ENCODE peak calls at places on chromosomes 4 and X, in nine cellular contexts. D is colonic mucosa; Y is GM10248; E is retina; C is adipocyte; P is cardiac muscle cell; O is HT1080; B is activated CD4-positive, CD25-positive, alpha-beta regulatory T cell treated with anti-CD3 and anti-CD28 coated beads, Interleukin-2, amount 50 U/mL, for 72 hours; R is esophagus squamous epithelium. V is an unnamed sample.

GRCh38 chr4:6085028-6085942 is 67.1 kb upstream of the C4orf50 start:
- DNase-seq in B (no peak), Y (no peak), O (no peak), E (no peak), D (no peak), R (no peak), C (no peak), P (no peak), V (no peak)

GRCh38 chrX:46572295-46572936 is 1.1 kb upstream of the CHST7 start:
- DNase-seq in Y (peak; percentile 40), D (no peak), R (no peak), C (no peak), E (no peak), P (no peak), B (no peak), O (no peak), V (no peak)

GRCh38 chr4:60759518-60760245 is 440.4 kb upstream of the ADGRL3 start:
- DNase-seq in D (no peak), Y (no peak), C (no peak), E (no peak), B (no peak), P (no peak), R (no peak), O (no peak), V (no peak)

GRCh38 chr4:173046818-173047217 is 121.8 kb upstream of the GALNT7 start:
- DNase-seq in D (no peak), E (peak; percentile 39), O (no peak), P (no peak), C (no peak), B (no peak), R (no peak), Y (no peak), V (no peak)

GRCh38 chr4:148757171-148757570 is 315.0 kb upstream of the NR3C2 start:
- DNase-seq in O (no peak), D (no peak), Y (no peak), R (no peak), C (no peak), B (no peak), E (no peak), P (no peak), V (peak; percentile 90)

GRCh38 chr4:123891901-123892300 is 495.3 kb downstream of the SPRY1 start:
- DNase-seq in B (no peak), R (no peak), E (no peak), P (no peak), Y (no peak), C (no peak), D (no peak), O (no peak), V (no peak)

GRCh38 chr4:158895797-158896442 is 127.1 kb downstream of the FNIP2 start:
- DNase-seq in O (no peak), B (no peak), D (peak; percentile 28), C (no peak), Y (no peak), E (no peak), P (peak; percentile 45), R (no peak), V (peak; percentile 53)

GRCh38 chr4:37383579-37384229 is 139.2 kb downstream of the NWD2 start:
- DNase-seq in R (no peak), D (peak; percentile 54), E (peak; percentile 70), O (peak; percentile 25), C (peak; percentile 46), Y (peak; percentile 41), B (no peak), P (peak; percentile 40), V (peak; percentile 53)

GRCh38 chr4:159281781-159282180 is 178.9 kb downstream of the RAPGEF2 start:
- DNase-seq in C (no peak), O (peak; percentile 29), R (no peak), E (no peak), P (no peak), B (no peak), Y (no peak), D (no peak), V (no peak)

GRCh38 chr4:14908635-14909034 is 93.6 kb upstream of the CPEB2 start:
- DNase-seq in B (no peak), R (no peak), E (no peak), P (no peak), C (peak; percentile 15), O (peak; percentile 83), D (no peak), Y (no peak), V (peak; percentile 94)

GRCh38 chr4:72496119-72496518 is 72.9 kb downstream of the ADAMTS3 start:
- DNase-seq in Y (no peak), O (peak; percentile 50), B (no peak), E (no peak), R (no peak), C (peak; percentile 15), D (no peak), P (peak; percentile 3), V (peak; percentile 29)

GRCh38 chr4:165384608-165385007 is 5.8 kb downstream of the CPE start:
- DNase-seq in O (no peak), D (no peak), Y (no peak), B (no peak), E (peak; percentile 42), C (peak; percentile 76), R (no peak), P (peak; percentile 51), V (peak; percentile 44)

GRCh38 chr4:26325191-26325590 is 4.4 kb downstream of the RBPJ start:
- DNase-seq in C (peak; percentile 52), E (no peak), P (peak; percentile 50), Y (no peak), B (no peak), O (peak; percentile 37), D (no peak), R (no peak), V (peak; percentile 63)

GRCh38 chrX:151393514-151393913 is 3.5 kb upstream of the VMA21 start:
- DNase-seq in O (peak; percentile 8), Y (peak; percentile 37), D (no peak), B (no peak), R (no peak), P (no peak), E (no peak), C (no peak), V (no peak)

GRCh38 chr4:125041372-125041930 is 273.3 kb upstream of the FAT4 start:
- DNase-seq in P (peak; percentile 28), O (no peak), R (no peak), C (no peak), E (no peak), D (no peak), B (no peak), Y (no peak), V (peak; percentile 75)

GRCh38 chr4:100977746-100978397 is 369.5 kb downstream of the PPP3CA start:
- DNase-seq in P (peak; percentile 62), D (no peak), E (no peak), B (no peak), Y (no peak), C (peak; percentile 32), O (no peak), R (no peak), V (no peak)

GRCh38 chr4:102007959-102008425 is 217.5 kb downstream of the BANK1 start:
- DNase-seq in B (no peak), O (no peak), C (peak; percentile 7), P (no peak), Y (peak; percentile 38), R (no peak), E (no peak), D (no peak), V (no peak)

GRCh38 chr4:103076777-103077347 is 301 bp upstream of the SLC9B2 start:
- DNase-seq in E (no peak), C (no peak), D (no peak), O (no peak), Y (peak; percentile 16), R (no peak), P (no peak), B (no peak), V (no peak)

V was measured in bronchial epithelial cell.